ENCODE peak calls at places on chromosomes 11 and 22, in five cellular contexts. Z is NCI-H1436; R is stimulated activated CD8-positive, alpha-beta memory T cell treated with anti-CD3 and anti-CD28 coated beads, Interleukin-12 subunit alpha, Interleukin-12 subunit beta, amount 100 ng/mL, for 1 hour; I is GM13976; X is NCI-H2107. B is an unnamed sample.

GRCh38 chr11:16924826-16925494 is 89.3 kb downstream of the PLEKHA7 start:
- DNase-seq in Z (no peak), R (no peak), I (peak), X (no peak), B (no peak)

GRCh38 chr22:44404341-44405020 is 91.7 kb upstream of the SHISAL1 start:
- DNase-seq in Z (no peak), R (no peak), I (no peak), X (no peak), B (no peak)

GRCh38 chr11:66882540-66882939 is 25.7 kb downstream of the LRFN4 start:
- DNase-seq in Z (no peak), R (no peak), I (no peak), X (no peak), B (no peak)

GRCh38 chr11:10918275-10918674 is 60.4 kb upstream of the ZBED5 start:
- DNase-seq in Z (no peak), R (no peak), I (no peak), X (no peak), B (no peak)

GRCh38 chr11:17475666-17476316 is 854 bp downstream of the ABCC8 start:
- DNase-seq in Z (no peak), R (no peak), I (no peak), X (no peak), B (no peak)

GRCh38 chr11:120917536-120918239 is 106.2 kb upstream of the TBCEL start:
- DNase-seq in Z (no peak), R (no peak), I (no peak), X (no peak), B (no peak)

GRCh38 chr11:29448246-29448877 is 568.5 kb downstream of the KCNA4 start:
- DNase-seq in Z (peak), R (no peak), I (peak), X (no peak), B (no peak)

GRCh38 chr11:67270256-67271211 is 4.3 kb downstream of the GRK2 start:
- DNase-seq in Z (no peak), R (no peak), I (no peak), X (no peak), B (no peak)

GRCh38 chr11:26946209-26946828 is 47.6 kb upstream of the FIBIN start:
- DNase-seq in Z (no peak), R (no peak), I (no peak), X (no peak), B (no peak)

GRCh38 chr22:35959121-35959800 is 69.4 kb downstream of the RBFOX2 start:
- DNase-seq in Z (peak), R (no peak), I (no peak), X (no peak), B (no peak)

GRCh38 chr11:11117730-11118129 is 235.3 kb downstream of the CSNK2A3 start:
- DNase-seq in Z (no peak), R (no peak), I (no peak), X (no peak), B (no peak)

GRCh38 chr11:65615229-65615949 is at the start of gene PCNX3:
- DNase-seq in Z (peak), R (peak), I (peak), X (peak), B (peak)

GRCh38 chr22:47059701-47060161 is 297.3 kb downstream of the TBC1D22A start:
- DNase-seq in Z (no peak), R (no peak), I (peak), X (no peak), B (no peak)

GRCh38 chr11:69344570-69345145 is 50.7 kb downstream of the MYEOV start:
- DNase-seq in Z (no peak), R (no peak), I (no peak), X (no peak), B (no peak)

GRCh38 chr11:50072226-50073112 is 39.8 kb downstream of the OR4C45 start:
- DNase-seq in Z (no peak), R (no peak), I (no peak), X (no peak), B (no peak)

GRCh38 chr22:35409783-35410662 is 10.1 kb downstream of the MCM5 start:
- DNase-seq in Z (no peak), R (no peak), I (peak), X (no peak), B (no peak)

GRCh38 chr11:96567667-96568066 is 177.9 kb downstream of the JRKL start:
- DNase-seq in Z (no peak), R (no peak), I (no peak), X (no peak), B (no peak)

GRCh38 chr11:119823077-119823476 is 94.1 kb upstream of the NECTIN1 start:
- DNase-seq in Z (no peak), R (no peak), I (no peak), X (no peak), B (no peak)

GRCh38 chr11:122089111-122089510 is 26.9 kb downstream of the BLID start:
- DNase-seq in Z (no peak), R (no peak), I (no peak), X (no peak), B (no peak)

GRCh38 chr22:33922268-33922667 is 2.0 kb upstream of the LARGE1 start:
- DNase-seq in Z (no peak), R (no peak), I (no peak), X (no peak), B (no peak)

GRCh38 chr11:85947431-85948272 is 92.5 kb downstream of the CCDC83 start:
- DNase-seq in Z (no peak), R (no peak), I (peak), X (no peak), B (no peak)

GRCh38 chr22:44666207-44666585 is 35.8 kb upstream of the PRR5 start:
- DNase-seq in Z (no peak), R (no peak), I (no peak), X (no peak), B (no peak)

GRCh38 chr22:21457023-21457787 is 10.0 kb upstream of the TMEM191C start:
- DNase-seq in Z (no peak), R (no peak), I (no peak), X (no peak), B (no peak)

GRCh38 chr22:19139974-19140373 is 4.5 kb downstream of the ESS2 start:
- DNase-seq in Z (no peak), R (no peak), I (no peak), X (no peak), B (no peak)

GRCh38 chr11:101458161-101458560 is 125.6 kb downstream of the TRPC6 start:
- DNase-seq in Z (no peak), R (no peak), I (no peak), X (no peak), B (no peak)